ENCODE peak calls at places on chromosomes 11 and 22, in six cellular contexts. Q is uterus, A is PC-3, Z is cardiac muscle cell, T is Peyer's patch, V is astrocyte of the spinal cord. H is an unnamed sample.

GRCh38 chr11:121721961-121722360 is 269.2 kb upstream of the SORL1-AS1 start:
- DNase-seq in Q (no peak), A (no peak), Z (no peak), T (no peak), V (no peak), H (no peak)

GRCh38 chr11:122981388-122982264 is at the start of gene BSX:
- DNase-seq in Q (no peak), A (peak; percentile 55), Z (peak; percentile 92), T (no peak), V (peak; percentile 47), H (peak; percentile 47)

GRCh38 chr11:8721740-8722139 is 39.1 kb downstream of the RPL27A start:
- DNase-seq in Q (no peak), A (no peak), Z (no peak), T (no peak), V (no peak), H (peak; percentile 67)

GRCh38 chr22:30217698-30218565 is 28.6 kb downstream of the LIF start:
- DNase-seq in Q (no peak), A (no peak), Z (no peak), T (no peak), V (no peak), H (no peak)

GRCh38 chr11:74257934-74258553 is 53.4 kb downstream of the P4HA3 start:
- DNase-seq in Q (peak; percentile 38), A (peak; percentile 64), Z (peak; percentile 13), T (no peak), V (peak; percentile 83), H (peak; percentile 70)

GRCh38 chr22:23147632-23148387 is 2.5 kb downstream of the RAB36 start:
- DNase-seq in Q (no peak), A (peak; percentile 72), Z (no peak), T (no peak), V (peak; percentile 39), H (peak; percentile 83)

GRCh38 chr11:110736158-110736553 is 23.9 kb upstream of the ARHGAP20 start:
- DNase-seq in Q (no peak), A (no peak), Z (no peak), T (no peak), V (no peak), H (no peak)

GRCh38 chr22:30252411-30253204 is 6.0 kb upstream of the LIF start:
- DNase-seq in Q (no peak), A (peak; percentile 86), Z (no peak), T (no peak), V (no peak), H (no peak)

GRCh38 chr11:2664886-2665746 is 34.7 kb downstream of the KCNQ1OT1 start:
- DNase-seq in Q (no peak), A (no peak), Z (no peak), T (no peak), V (no peak), H (no peak)

GRCh38 chr22:46047841-46048595 is 71.1 kb upstream of the WNT7B start:
- DNase-seq in Q (peak; percentile 30), A (no peak), Z (no peak), T (no peak), V (no peak), H (no peak)

GRCh38 chr22:49962751-49963646 is 2.4 kb downstream of the PIM3 start:
- DNase-seq in Q (peak; percentile 59), A (no peak), Z (no peak), T (no peak), V (no peak), H (peak; percentile 14)

GRCh38 chr11:69524291-69524882 is 42.9 kb downstream of the LINC01488 start:
- DNase-seq in Q (no peak), A (peak; percentile 26), Z (no peak), T (no peak), V (peak; percentile 25), H (peak; percentile 49)

GRCh38 chr11:78806214-78807004 is 231.7 kb upstream of the NARS2 start:
- DNase-seq in Q (no peak), A (peak; percentile 51), Z (no peak), T (no peak), V (peak; percentile 31), H (no peak)

GRCh38 chr22:31451709-31452571 is 37.7 kb downstream of the EIF4ENIF1 start:
- DNase-seq in Q (no peak), A (peak; percentile 69), Z (peak; percentile 54), T (no peak), V (peak; percentile 43), H (peak; percentile 54)

GRCh38 chr22:21650280-21650679 is 8.2 kb downstream of the SDF2L1 start:
- DNase-seq in Q (no peak), A (no peak), Z (no peak), T (no peak), V (no peak), H (no peak)

GRCh38 chr22:21652010-21652546 is 10.0 kb downstream of the SDF2L1 start:
- DNase-seq in Q (peak; percentile 81), A (peak; percentile 89), Z (peak; percentile 95), T (peak; percentile 88), V (peak; percentile 90), H (peak; percentile 87)

GRCh38 chr22:21651521-21652009 is 9.5 kb downstream of the SDF2L1 start:
- DNase-seq in Q (no peak), A (peak; percentile 9), Z (no peak), T (no peak), V (no peak), H (no peak)

GRCh38 chr22:21652547-21653545 is 10.7 kb downstream of the SDF2L1 start:
- DNase-seq in Q (no peak), A (no peak), Z (no peak), T (no peak), V (no peak), H (no peak)

GRCh38 chr22:21650823-21651520 is 8.9 kb downstream of the SDF2L1 start:
- DNase-seq in Q (no peak), A (no peak), Z (no peak), T (no peak), V (peak; percentile 2), H (no peak)
- H3K4me3 ChIP-seq in Q (no peak overlapping the region), A (peak overlapping the region; percentile 83), Z (peak overlapping the region; percentile 32), T (peak overlapping the region; percentile 40), V (peak overlapping the region; percentile 74), H (peak overlapping the region; percentile 84)

GRCh38 chr11:94077568-94078293 is 50.9 kb upstream of the PANX1 start:
- DNase-seq in Q (no peak), A (no peak), Z (peak; percentile 2), T (no peak), V (no peak), H (no peak)
- TF ChIP-seq CTCF in Q (no peak), A (no peak), Z (no peak), T (no peak), V (no peak), H (no peak)

GRCh38 chr11:15711311-15711710 is 596.6 kb downstream of the INSC start:
- DNase-seq in Q (no peak), A (no peak), Z (no peak), T (no peak), V (no peak), H (no peak)
- H3K4me3 ChIP-seq in Q (no peak overlapping the region), A (no peak overlapping the region), Z (no peak overlapping the region), T (no peak overlapping the region), V (no peak overlapping the region), H (no peak overlapping the region)

DNA sequence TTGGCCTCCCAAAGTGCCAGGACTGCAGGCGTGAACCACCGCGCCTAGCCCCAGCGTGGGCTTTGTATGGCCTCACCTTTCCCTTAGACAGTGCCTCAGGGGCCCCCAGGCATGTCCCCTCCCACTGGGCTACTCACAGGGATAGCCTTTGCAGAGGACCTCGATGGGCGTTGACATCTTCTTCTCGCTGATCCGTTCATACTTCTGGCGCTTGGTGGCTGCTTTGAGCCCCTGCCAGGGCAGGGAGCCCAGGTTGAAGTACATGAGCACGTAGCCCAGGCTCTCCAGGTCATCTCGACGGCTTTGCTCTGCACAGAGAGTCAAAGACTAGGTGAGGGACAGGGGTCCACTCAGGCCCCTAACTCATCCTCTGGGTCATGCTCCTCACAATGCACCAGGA is 17.5 kb downstream of the CSNK1E start:
- DNase-seq in Q (no peak), A (no peak), Z (no peak), T (no peak), V (no peak), H (no peak)
- TF ChIP-seq CTCF in Q (no peak), A (no peak), Z (no peak), T (no peak), V (no peak), H (no peak)

GRCh38 chr11:30815619-30816018 is 229.5 kb upstream of the MPPED2 start:
- DNase-seq in Q (no peak), A (no peak), Z (no peak), T (no peak), V (no peak), H (no peak)
- H3K4me3 ChIP-seq in Q (no peak overlapping the region), A (no peak overlapping the region), Z (no peak overlapping the region), T (no peak overlapping the region), V (no peak overlapping the region), H (no peak overlapping the region)

GRCh38 chr11:75767793-75768111 is 826 bp upstream of the DGAT2 start:
- DNase-seq in Q (no peak), A (no peak), Z (no peak), T (no peak), V (no peak), H (no peak)
- TF ChIP-seq CTCF in Q (no peak), A (no peak), Z (no peak), T (no peak), V (no peak), H (no peak)

DNA sequence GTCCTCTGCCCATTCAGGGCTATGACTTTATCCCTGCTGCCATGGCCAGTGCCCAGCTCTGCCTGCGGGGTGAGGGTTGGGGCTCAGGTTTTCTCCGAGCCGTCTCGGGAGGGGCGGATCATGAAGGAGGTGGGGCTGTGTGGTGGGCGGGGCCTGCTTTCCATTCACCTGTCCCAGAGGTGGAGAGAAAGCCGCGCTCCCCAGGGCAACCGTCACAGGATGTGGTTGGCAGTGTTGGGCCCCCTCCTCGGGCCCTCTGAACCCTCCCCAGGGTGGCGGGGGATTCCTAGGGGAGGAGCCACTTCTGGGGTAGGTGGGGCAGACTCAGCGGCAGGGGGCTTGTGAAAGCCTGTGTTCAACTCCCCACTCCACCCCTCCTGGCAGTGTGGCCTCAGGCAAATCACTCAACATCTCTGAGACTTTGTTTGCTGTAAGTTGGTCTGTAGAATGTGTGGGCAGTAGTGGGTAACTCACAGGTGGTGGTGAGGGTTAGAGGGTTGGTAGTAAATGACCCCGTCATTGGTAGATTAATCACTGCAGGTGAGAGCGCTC is 50.3 kb downstream of the CD6 start:
- DNase-seq in Q (no peak), A (no peak), Z (no peak), T (peak; percentile 95), V (no peak), H (no peak)
- H3K4me3 ChIP-seq in Q (no peak overlapping the region), A (no peak overlapping the region), Z (no peak overlapping the region), T (no peak overlapping the region), V (no peak overlapping the region), H (no peak overlapping the region)